ENCODE peak calls at places on chromosome 10, in nine cellular contexts. T, M, E, U, A, Q, K, Z and V are unnamed samples.

GRCh38 chr10:87038286-87038717 is 18.2 kb downstream of the FAM25A start:
- DNase-seq in T (no peak), M (no peak), E (no peak), U (no peak), A (peak), Q (no peak), K (no peak), Z (no peak), V (no peak)

GRCh38 chr10:129104266-129105045 is 362.6 kb upstream of the MGMT start:
- DNase-seq in T (no peak), M (no peak), E (no peak), U (no peak), A (no peak), Q (no peak), K (no peak), Z (peak), V (no peak)

GRCh38 chr10:93080350-93081046 is 6.8 kb downstream of the CYP26A1 start:
- DNase-seq in T (peak), M (no peak), E (peak), U (peak), A (peak), Q (peak), K (peak), Z (peak), V (no peak)

GRCh38 chr10:8214587-8214986 is 160.1 kb downstream of the GATA3 start:
- DNase-seq in T (no peak), M (no peak), E (no peak), U (no peak), A (no peak), Q (no peak), K (no peak), Z (no peak), V (no peak)

GRCh38 chr10:130231211-130231850 is 95.1 kb downstream of the GLRX3 start:
- DNase-seq in T (no peak), M (no peak), E (no peak), U (no peak), A (no peak), Q (peak), K (no peak), Z (no peak), V (no peak)

GRCh38 chr10:26805567-26806245 is 55.1 kb downstream of the ABI1 start:
- DNase-seq in T (no peak), M (no peak), E (no peak), U (no peak), A (peak), Q (no peak), K (no peak), Z (no peak), V (no peak)

GRCh38 chr10:70903262-70903921 is 15.0 kb upstream of the PCBD1 start:
- DNase-seq in T (no peak), M (no peak), E (no peak), U (peak), A (peak), Q (peak), K (peak), Z (peak), V (peak)

GRCh38 chr10:30980951-30981616 is 50.6 kb downstream of the ZNF438 start:
- DNase-seq in T (no peak), M (no peak), E (no peak), U (no peak), A (peak), Q (no peak), K (no peak), Z (no peak), V (peak)

GRCh38 chr10:26361351-26361750 is 76.8 kb upstream of the APBB1IP start:
- DNase-seq in T (no peak), M (no peak), E (no peak), U (no peak), A (no peak), Q (no peak), K (no peak), Z (no peak), V (no peak)

GRCh38 chr10:23523251-23523650 is 84.4 kb downstream of the OTUD1 start:
- DNase-seq in T (no peak), M (no peak), E (no peak), U (no peak), A (no peak), Q (no peak), K (no peak), Z (no peak), V (no peak)

GRCh38 chr10:48555310-48556042 is 49.4 kb downstream of the ARHGAP22 start:
- DNase-seq in T (no peak), M (no peak), E (no peak), U (no peak), A (no peak), Q (no peak), K (no peak), Z (no peak), V (no peak)

GRCh38 chr10:124917939-124918830 is 23.7 kb upstream of the ZRANB1 start:
- DNase-seq in T (no peak), M (no peak), E (no peak), U (no peak), A (peak), Q (no peak), K (peak), Z (no peak), V (no peak)

GRCh38 chr10:132299381-132300336 is 8.1 kb downstream of the STK32C start:
- DNase-seq in T (no peak), M (no peak), E (no peak), U (no peak), A (no peak), Q (peak), K (no peak), Z (no peak), V (no peak)

GRCh38 chr10:110105873-110106272 is 98.1 kb downstream of the ADD3 start:
- DNase-seq in T (no peak), M (no peak), E (no peak), U (no peak), A (no peak), Q (no peak), K (no peak), Z (no peak), V (no peak)

GRCh38 chr10:5943536-5943935 is 33.8 kb downstream of the IL15RA start:
- DNase-seq in T (no peak), M (no peak), E (no peak), U (no peak), A (no peak), Q (peak), K (no peak), Z (no peak), V (no peak)

GRCh38 chr10:94303929-94304328 is 58.8 kb downstream of the NOC3L start:
- DNase-seq in T (no peak), M (no peak), E (no peak), U (no peak), A (no peak), Q (no peak), K (no peak), Z (no peak), V (no peak)

GRCh38 chr10:34434119-34434594 is 380.9 kb downstream of the PARD3 start:
- DNase-seq in T (no peak), M (no peak), E (no peak), U (no peak), A (peak), Q (no peak), K (no peak), Z (no peak), V (no peak)

GRCh38 chr10:48620719-48621118 is 15.8 kb upstream of the ARHGAP22 start:
- DNase-seq in T (no peak), M (no peak), E (no peak), U (no peak), A (no peak), Q (no peak), K (no peak), Z (no peak), V (no peak)

GRCh38 chr10:34116780-34117179 is 698.3 kb downstream of the PARD3 start:
- DNase-seq in T (no peak), M (no peak), E (no peak), U (no peak), A (no peak), Q (no peak), K (no peak), Z (no peak), V (no peak)

GRCh38 chr10:452512-453504 is 236.7 kb downstream of the DIP2C start:
- DNase-seq in T (no peak), M (no peak), E (no peak), U (no peak), A (no peak), Q (peak), K (no peak), Z (no peak), V (no peak)

GRCh38 chr10:98485959-98486358 is 39.2 kb upstream of the HPS1 start:
- DNase-seq in T (no peak), M (no peak), E (no peak), U (no peak), A (no peak), Q (no peak), K (no peak), Z (no peak), V (no peak)

GRCh38 chr10:71369602-71370001 is 27.1 kb upstream of the CDH23 start:
- DNase-seq in T (no peak), M (no peak), E (no peak), U (no peak), A (no peak), Q (peak), K (no peak), Z (no peak), V (no peak)